ENCODE peak calls at places on chromosomes 2 and 18, in eight cellular contexts. S, D, B, V, I, F, Q and E are unnamed samples.

GRCh38 chr2:69625078-69625788 is 18.3 kb downstream of the AAK1 start:
- DNase-seq in S (no peak), D (no peak), B (no peak), V (no peak), I (no peak), F (no peak), Q (no peak), E (no peak)

GRCh38 chr2:12723741-12724463 is 7.2 kb downstream of the TRIB2 start:
- DNase-seq in S (no peak), D (no peak), B (no peak), V (no peak), I (no peak), F (no peak), Q (no peak), E (peak)

GRCh38 chr2:206260427-206261012 is 13.9 kb upstream of the ZDBF2 start:
- DNase-seq in S (no peak), D (no peak), B (no peak), V (peak), I (no peak), F (no peak), Q (no peak), E (no peak)

GRCh38 chr2:31337197-31337596 is 77.3 kb downstream of the XDH start:
- DNase-seq in S (no peak), D (no peak), B (no peak), V (no peak), I (no peak), F (no peak), Q (no peak), E (no peak)

GRCh38 chr2:46772500-46772899 is 143.1 kb downstream of the MCFD2 start:
- DNase-seq in S (no peak), D (no peak), B (no peak), V (no peak), I (no peak), F (no peak), Q (no peak), E (no peak)

GRCh38 chr2:237244976-237245646 is 159.4 kb downstream of the COPS8 start:
- DNase-seq in S (no peak), D (no peak), B (no peak), V (no peak), I (no peak), F (no peak), Q (no peak), E (no peak)

GRCh38 chr18:23689616-23690504 is 607 bp downstream of the LAMA3 start:
- DNase-seq in S (no peak), D (peak), B (no peak), V (peak), I (no peak), F (no peak), Q (peak), E (peak)

GRCh38 chr2:108937367-108938017 is 51.5 kb downstream of the EDAR start:
- DNase-seq in S (no peak), D (no peak), B (no peak), V (no peak), I (no peak), F (no peak), Q (peak), E (no peak)

GRCh38 chr18:8982416-8983183 is 119.9 kb upstream of the NDUFV2 start:
- DNase-seq in S (peak), D (no peak), B (no peak), V (peak), I (peak), F (no peak), Q (no peak), E (no peak)

GRCh38 chr18:57445488-57446319 is 10.5 kb downstream of the ONECUT2 start:
- DNase-seq in S (no peak), D (no peak), B (no peak), V (no peak), I (no peak), F (no peak), Q (no peak), E (no peak)

GRCh38 chr18:9771261-9771976 is 63.3 kb downstream of the RAB31 start:
- DNase-seq in S (no peak), D (peak), B (peak), V (peak), I (peak), F (peak), Q (peak), E (peak)

GRCh38 chr2:188572592-188572991 is 280.9 kb downstream of the GULP1 start:
- DNase-seq in S (no peak), D (no peak), B (no peak), V (no peak), I (no peak), F (no peak), Q (no peak), E (no peak)

GRCh38 chr2:46187112-46187618 is 110.0 kb upstream of the EPAS1 start:
- DNase-seq in S (peak), D (no peak), B (no peak), V (no peak), I (peak), F (peak), Q (no peak), E (peak)

GRCh38 chr18:74896390-74896991 is 298.8 kb downstream of the ZNF407 start:
- DNase-seq in S (no peak), D (no peak), B (peak), V (peak), I (peak), F (no peak), Q (no peak), E (no peak)

GRCh38 chr2:120261387-120262006 is 8.8 kb downstream of the RALB start:
- DNase-seq in S (no peak), D (no peak), B (no peak), V (no peak), I (no peak), F (no peak), Q (no peak), E (no peak)

GRCh38 chr2:66430906-66431619 is 3.9 kb upstream of the MEIS1 start:
- DNase-seq in S (no peak), D (no peak), B (no peak), V (peak), I (no peak), F (peak), Q (no peak), E (no peak)

GRCh38 chr2:171741189-171741588 is 53.9 kb downstream of the DYNC1I2 start:
- DNase-seq in S (no peak), D (no peak), B (no peak), V (no peak), I (no peak), F (no peak), Q (no peak), E (no peak)

GRCh38 chr18:24397131-24397693 is 412 bp downstream of the OSBPL1A start:
- DNase-seq in S (peak), D (no peak), B (no peak), V (peak), I (peak), F (peak), Q (no peak), E (no peak)

GRCh38 chr2:75133621-75134020 is 65.7 kb downstream of the TACR1 start:
- DNase-seq in S (no peak), D (no peak), B (no peak), V (no peak), I (no peak), F (no peak), Q (no peak), E (no peak)

GRCh38 chr2:230877737-230878598 is 13.2 kb downstream of the ITM2C start:
- DNase-seq in S (no peak), D (no peak), B (peak), V (no peak), I (no peak), F (peak), Q (peak), E (peak)

GRCh38 chr2:240957656-240958365 is 40.6 kb upstream of the SNED1 start:
- DNase-seq in S (no peak), D (no peak), B (no peak), V (no peak), I (no peak), F (peak), Q (peak), E (peak)

GRCh38 chr2:101736861-101737291 is 39.4 kb downstream of the MAP4K4 start:
- DNase-seq in S (no peak), D (no peak), B (no peak), V (no peak), I (peak), F (no peak), Q (no peak), E (no peak)

GRCh38 chr2:180006781-180007579 is at the start of gene CWC22:
- DNase-seq in S (peak), D (peak), B (peak), V (peak), I (peak), F (peak), Q (peak), E (peak)

GRCh38 chr2:168884990-168885389 is 5.2 kb downstream of the SPC25 start:
- DNase-seq in S (no peak), D (no peak), B (no peak), V (no peak), I (no peak), F (no peak), Q (no peak), E (no peak)

GRCh38 chr18:59834267-59834666 is 65.5 kb upstream of the PMAIP1 start:
- DNase-seq in S (no peak), D (no peak), B (no peak), V (no peak), I (no peak), F (peak), Q (no peak), E (no peak)

GRCh38 chr2:177531706-177532105 is 139.1 kb downstream of the AGPS start:
- DNase-seq in S (no peak), D (no peak), B (no peak), V (no peak), I (no peak), F (no peak), Q (no peak), E (no peak)
- H3K27ac ChIP-seq in S (no peak), D (no peak), B (no peak), V (no peak), I (no peak), F (no peak), Q (no peak), E (no peak)

GRCh38 chr2:173370198-173370597 is 15.5 kb downstream of the CDCA7 start:
- DNase-seq in S (no peak), D (no peak), B (no peak), V (no peak), I (no peak), F (no peak), Q (no peak), E (no peak)
- H3K4me3 ChIP-seq in S (no peak), D (no peak), B (no peak), V (no peak), I (no peak), F (no peak), Q (no peak), E (no peak)

GRCh38 chr2:227308784-227309183 is 16.3 kb upstream of the MFF start:
- DNase-seq in S (no peak), D (no peak), B (no peak), V (no peak), I (no peak), F (no peak), Q (no peak), E (no peak)
- H3K27ac ChIP-seq in S (no peak), D (no peak), B (no peak), V (no peak), I (no peak), F (no peak), Q (no peak), E (no peak)

GRCh38 chr18:50401334-50401733 is 26.5 kb downstream of the SKA1 start:
- DNase-seq in S (no peak), D (no peak), B (no peak), V (no peak), I (no peak), F (no peak), Q (no peak), E (no peak)
- H3K4me3 ChIP-seq in S (no peak), D (no peak), B (no peak), V (no peak), I (no peak), F (no peak), Q (no peak), E (no peak)

DNA sequence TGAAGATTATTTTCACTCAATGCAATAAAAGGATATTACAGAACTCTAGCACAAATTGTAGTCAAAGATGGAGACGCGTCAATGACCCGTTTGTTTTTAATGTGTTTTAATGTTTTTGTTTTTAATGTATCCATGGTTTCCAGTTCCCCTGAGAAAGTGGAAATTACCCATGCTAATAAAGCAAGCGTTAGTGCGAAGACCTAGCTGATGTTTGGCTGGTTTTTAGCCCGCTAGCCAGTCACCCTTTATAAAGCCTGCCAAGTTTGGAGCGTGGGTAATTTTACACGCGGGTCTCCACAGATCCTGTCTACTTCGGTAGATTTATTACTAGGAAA is 425 bp upstream of the CHMP1B start:
- DNase-seq in S (no peak), D (no peak), B (no peak), V (peak), I (no peak), F (no peak), Q (no peak), E (no peak)
- H3K27ac ChIP-seq in S (peak), D (peak), B (peak), V (peak), I (peak), F (peak), Q (peak), E (peak)

GRCh38 chr2:98869868-98870267 is 66.2 kb downstream of the CRACDL start:
- DNase-seq in S (no peak), D (no peak), B (no peak), V (no peak), I (peak), F (no peak), Q (peak), E (no peak)

GRCh38 chr2:98872526-98872925 is 63.5 kb downstream of the CRACDL start:
- DNase-seq in S (no peak), D (no peak), B (no peak), V (no peak), I (no peak), F (no peak), Q (no peak), E (no peak)

GRCh38 chr2:98869272-98869641 is 66.8 kb downstream of the CRACDL start:
- DNase-seq in S (no peak), D (no peak), B (no peak), V (peak), I (peak), F (no peak), Q (peak), E (no peak)

GRCh38 chr2:98870516-98871158 is 65.4 kb downstream of the CRACDL start:
- DNase-seq in S (no peak), D (no peak), B (no peak), V (peak), I (no peak), F (no peak), Q (no peak), E (no peak)

DNA sequence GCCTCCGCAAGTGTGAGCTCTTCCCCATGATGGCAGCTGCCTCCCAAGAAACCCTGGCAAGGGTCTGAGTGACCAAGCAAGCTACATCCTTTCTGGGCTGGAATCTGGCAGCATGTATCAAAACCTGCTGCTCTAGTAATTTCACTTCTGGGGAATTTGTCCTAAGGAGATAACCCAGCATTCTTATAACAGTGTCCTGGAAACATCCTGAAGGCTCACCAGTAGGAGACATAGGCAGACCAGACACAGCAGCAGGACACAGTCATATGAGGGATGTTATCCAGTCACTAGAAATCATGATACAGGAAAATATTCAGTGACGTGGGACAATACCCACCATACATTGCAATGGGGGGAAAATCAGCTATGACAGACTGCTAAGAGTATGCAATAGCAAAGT is 64.5 kb downstream of the CRACDL start:
- DNase-seq in S (no peak), D (no peak), B (no peak), V (no peak), I (no peak), F (no peak), Q (no peak), E (no peak)
- H3K4me3 ChIP-seq in S (no peak), D (no peak), B (no peak), V (no peak), I (no peak), F (no peak), Q (no peak), E (no peak)

GRCh38 chr2:217612920-217613319 is 389.9 kb downstream of the TNS1 start:
- DNase-seq in S (no peak), D (no peak), B (no peak), V (no peak), I (no peak), F (no peak), Q (no peak), E (no peak)
- H3K27ac ChIP-seq in S (no peak), D (no peak), B (no peak), V (no peak), I (no peak), F (no peak), Q (no peak), E (no peak)

GRCh38 chr2:70901235-70902066 is 34.2 kb upstream of the ATP6V1B1 start:
- DNase-seq in S (no peak), D (peak), B (no peak), V (peak), I (no peak), F (no peak), Q (no peak), E (no peak)
- H3K4me3 ChIP-seq in S (peak), D (peak), B (peak), V (peak), I (peak), F (peak), Q (peak), E (peak)

DNA sequence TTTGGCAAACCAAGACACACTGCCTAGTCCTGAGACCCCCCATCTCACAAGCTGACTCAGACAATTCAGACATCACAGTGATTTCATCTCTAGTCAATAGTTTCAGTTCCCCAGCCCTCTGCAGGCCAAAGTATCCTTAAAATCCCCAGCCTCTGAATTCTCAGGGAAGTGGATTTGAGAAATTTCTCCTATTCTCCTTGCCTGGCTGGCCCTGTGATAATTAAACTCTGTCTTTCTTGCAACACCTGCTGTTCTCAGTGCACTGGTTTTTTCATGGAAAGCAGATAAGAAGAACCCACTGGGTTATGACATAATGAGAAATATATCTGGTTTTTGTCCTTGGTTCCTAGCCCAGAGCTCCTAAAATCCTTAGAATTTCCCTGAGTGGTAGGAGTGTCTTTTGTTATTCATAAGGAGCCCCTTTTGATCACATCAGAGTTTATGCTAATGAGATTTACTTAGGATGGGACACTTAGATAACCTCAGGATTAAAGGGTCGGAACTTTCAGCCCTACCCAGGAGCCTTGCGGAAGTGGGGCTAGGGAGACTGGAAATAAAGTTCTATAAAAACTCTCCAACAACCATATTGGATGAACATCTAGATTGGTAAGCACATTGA is 1310.7 kb upstream of the CHAC2 start:
- DNase-seq in S (no peak), D (no peak), B (no peak), V (peak), I (no peak), F (no peak), Q (no peak), E (no peak)
- H3K27ac ChIP-seq in S (no peak), D (no peak), B (no peak), V (no peak), I (no peak), F (no peak), Q (no peak), E (no peak)

GRCh38 chr2:232522855-232523681 is 2.9 kb downstream of the PRSS56 start:
- DNase-seq in S (no peak), D (no peak), B (no peak), V (no peak), I (no peak), F (no peak), Q (no peak), E (no peak)
- H3K4me3 ChIP-seq in S (no peak), D (no peak), B (peak), V (peak), I (no peak), F (no peak), Q (no peak), E (peak)